ENCODE peak calls at places on chromosomes 11 and 22, in seven cellular contexts. S, T, K, Z, O, J and N are unnamed samples.

GRCh38 chr11:118923721-118924587 is 1.8 kb downstream of the BCL9L start:
- DNase-seq in S (no peak), T (no peak), K (no peak), Z (peak), O (no peak), J (no peak), N (no peak)

GRCh38 chr11:14809466-14809865 is 82.6 kb downstream of the CYP2R1 start:
- DNase-seq in S (no peak), T (no peak), K (no peak), Z (no peak), O (no peak), J (no peak), N (no peak)

GRCh38 chr22:27927608-27928007 is 8.6 kb upstream of the PITPNB start:
- DNase-seq in S (no peak), T (no peak), K (no peak), Z (no peak), O (no peak), J (no peak), N (no peak)

GRCh38 chr22:31583861-31584485 is 78.0 kb downstream of the PISD start:
- DNase-seq in S (no peak), T (no peak), K (no peak), Z (no peak), O (no peak), J (no peak), N (no peak)

GRCh38 chr11:65448418-65449196 is 26.0 kb downstream of the NEAT1 start:
- DNase-seq in S (no peak), T (no peak), K (no peak), Z (peak), O (no peak), J (peak), N (peak)

GRCh38 chr11:15309296-15309695 is 194.6 kb downstream of the INSC start:
- DNase-seq in S (no peak), T (no peak), K (no peak), Z (no peak), O (no peak), J (no peak), N (no peak)

GRCh38 chr11:131481317-131481716 is 110.9 kb downstream of the NTM start:
- DNase-seq in S (no peak), T (no peak), K (no peak), Z (no peak), O (no peak), J (no peak), N (no peak)

GRCh38 chr11:62445314-62445740 is 26.5 kb downstream of the SCGB1A1 start:
- DNase-seq in S (no peak), T (no peak), K (peak), Z (no peak), O (peak), J (no peak), N (peak)

GRCh38 chr22:37230673-37231405 is 13.2 kb downstream of the RAC2 start:
- DNase-seq in S (peak), T (peak), K (no peak), Z (no peak), O (no peak), J (no peak), N (no peak)